ENCODE peak calls at places on chromosomes 6 and 20, in nine cellular contexts. A, P, B, F, U, G, D, Y and K are unnamed samples.

GRCh38 chr6:129032602-129033001 is 149.7 kb downstream of the LAMA2 start:
- DNase-seq in U (no peak), A (no peak), Y (no peak), B (no peak), G (no peak), D (no peak), P (no peak), F (no peak), K (no peak)

GRCh38 chr6:116764557-116764960 is 960 bp downstream of the FAM162B start:
- DNase-seq in F (peak; percentile 26), G (peak; percentile 9), A (no peak), U (no peak), D (no peak), Y (no peak), B (no peak), P (no peak), K (no peak)

GRCh38 chr20:38132156-38132909 is 32.7 kb downstream of the TGM2 start:
- DNase-seq in B (no peak), G (no peak), F (peak; percentile 22), D (no peak), Y (no peak), A (no peak), P (peak; percentile 34), U (no peak), K (no peak)

GRCh38 chr6:2448826-2449571 is 203.6 kb upstream of the GMDS start:
- DNase-seq in U (peak; percentile 62), A (peak; percentile 72), G (peak; percentile 89), Y (peak; percentile 61), B (no peak), D (peak; percentile 50), F (no peak), P (peak; percentile 59), K (peak; percentile 74)

GRCh38 chr6:35093118-35093445 is 48.1 kb downstream of the TCP11 start:
- DNase-seq in D (no peak), A (no peak), B (no peak), F (no peak), Y (no peak), P (no peak), U (no peak), G (peak; percentile 8), K (no peak)

GRCh38 chr6:13769034-13769654 is 45.2 kb downstream of the MCUR1 start:
- DNase-seq in F (no peak), A (no peak), G (no peak), U (no peak), P (no peak), D (no peak), B (no peak), Y (no peak), K (no peak)

GRCh38 chr6:168097221-168097620 is 18.2 kb upstream of the FRMD1 start:
- DNase-seq in Y (no peak), F (peak; percentile 25), G (no peak), U (no peak), A (no peak), P (no peak), D (no peak), B (no peak), K (no peak)

GRCh38 chr6:16836186-16836981 is 75.1 kb upstream of the ATXN1 start:
- DNase-seq in P (no peak), D (no peak), G (peak; percentile 26), U (no peak), A (no peak), F (no peak), Y (no peak), B (no peak), K (no peak)

GRCh38 chr6:108435391-108435790 is 125.3 kb upstream of the FOXO3 start:
- DNase-seq in Y (no peak), B (no peak), D (no peak), P (no peak), U (no peak), F (no peak), G (no peak), A (no peak), K (no peak)

GRCh38 chr20:4488407-4489339 is 233.0 kb upstream of the PRND start:
- DNase-seq in B (no peak), D (no peak), Y (no peak), F (no peak), P (no peak), U (peak; percentile 67), G (peak; percentile 85), A (no peak), K (no peak)

GRCh38 chr6:21098744-21099143 is 494.8 kb upstream of the SOX4 start:
- DNase-seq in G (no peak), A (no peak), F (no peak), B (no peak), U (no peak), D (no peak), P (no peak), Y (no peak), K (no peak)

GRCh38 chr6:164048840-164049239 is 634.3 kb downstream of the QKI start:
- DNase-seq in P (no peak), F (no peak), D (no peak), U (peak; percentile 54), Y (no peak), B (no peak), A (no peak), G (no peak), K (no peak)

DNA sequence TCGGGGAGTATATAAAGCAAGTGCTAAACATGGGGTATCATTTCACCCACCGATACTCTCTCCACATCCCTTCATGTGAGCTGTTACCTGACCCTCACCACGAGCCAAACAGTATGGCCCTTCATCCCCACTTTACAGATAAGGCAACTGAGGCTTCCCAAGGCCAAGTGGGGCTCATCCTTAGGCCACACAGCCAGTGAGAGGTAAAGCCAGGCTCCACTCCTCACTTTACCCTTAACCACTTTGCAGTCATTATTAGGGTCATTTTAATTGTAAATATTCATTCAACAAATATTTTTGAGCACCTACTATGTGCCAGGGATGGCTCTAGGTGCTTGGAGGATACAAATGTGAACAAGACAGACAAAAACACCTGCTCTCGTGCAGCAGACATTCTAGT is 7.0 kb downstream of the SIRPA start:
- DNase-seq in F (no peak), G (no peak), U (no peak), Y (no peak), P (no peak), B (no peak), A (no peak), D (no peak), K (no peak)
- H3K4me1 ChIP-seq in F (peaks cover 25% of the 10 kb centered on the region), G (peaks cover 11% of the 10 kb centered on the region), U (peaks cover 5% of the 10 kb centered on the region), Y (no peaks in the 10 kb centered on the region), P (no peaks in the 10 kb centered on the region), B (peaks cover 35% of the 10 kb centered on the region), A (peaks cover 30% of the 10 kb centered on the region), D (no peaks in the 10 kb centered on the region), K (no peaks in the 10 kb centered on the region)

DNA sequence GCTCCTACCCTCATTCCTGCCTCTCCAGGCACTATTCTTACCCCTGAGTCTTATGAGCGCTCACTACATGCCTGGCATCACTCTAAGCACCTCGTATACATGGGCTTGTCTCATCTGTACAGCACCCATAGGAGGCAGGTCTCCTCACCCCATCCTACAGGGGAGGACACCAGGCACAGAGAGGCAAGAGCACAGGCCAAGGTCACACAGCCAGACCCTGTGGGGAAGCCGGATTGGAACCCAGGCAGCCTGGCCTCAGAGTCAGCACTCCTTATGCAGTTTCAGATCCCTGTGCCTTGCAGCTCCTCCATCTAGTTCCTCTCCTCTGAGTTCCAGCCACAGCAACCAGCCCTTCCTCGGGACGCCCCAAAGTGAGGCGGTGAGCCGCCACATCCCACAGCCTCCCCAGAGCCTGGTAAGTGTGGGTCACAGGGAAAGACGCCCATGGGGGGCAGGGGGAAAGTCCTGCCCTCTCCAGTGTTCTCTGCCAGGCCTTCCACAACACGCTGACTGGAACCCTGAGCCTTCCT is 103.3 kb downstream of the NFATC2 start:
- DNase-seq in B (no peak), U (no peak), G (no peak), P (no peak), F (no peak), Y (no peak), D (no peak), A (no peak), K (no peak)
- H3K4me1 ChIP-seq in B (no peaks in the 10 kb centered on the region), U (no peaks in the 10 kb centered on the region), G (peaks cover 2% of the 10 kb centered on the region), P (peaks cover 17% of the 10 kb centered on the region), F (no peaks in the 10 kb centered on the region), Y (no peaks in the 10 kb centered on the region), D (no peaks in the 10 kb centered on the region), A (peaks cover 6% of the 10 kb centered on the region), K (no peaks in the 10 kb centered on the region)

GRCh38 chr6:14880717-14881116 is 365.2 kb upstream of the JARID2 start:
- DNase-seq in D (no peak), P (no peak), F (no peak), G (no peak), B (no peak), Y (no peak), U (no peak), A (no peak), K (no peak)

GRCh38 chr6:14883921-14884320 is 361.9 kb upstream of the JARID2 start:
- DNase-seq in B (no peak), P (no peak), A (no peak), Y (no peak), F (no peak), G (peak; percentile 64), D (no peak), U (peak; percentile 12), K (no peak)

GRCh38 chr6:14882394-14883073 is 363.3 kb upstream of the JARID2 start:
- DNase-seq in D (no peak), Y (no peak), A (no peak), F (peak; percentile 50), B (no peak), G (peak; percentile 46), P (peak; percentile 47), U (no peak), K (no peak)

GRCh38 chr6:14880052-14880451 is 365.8 kb upstream of the JARID2 start:
- DNase-seq in Y (no peak), B (no peak), A (no peak), D (no peak), P (no peak), G (no peak), F (peak; percentile 40), U (no peak), K (no peak)

DNA sequence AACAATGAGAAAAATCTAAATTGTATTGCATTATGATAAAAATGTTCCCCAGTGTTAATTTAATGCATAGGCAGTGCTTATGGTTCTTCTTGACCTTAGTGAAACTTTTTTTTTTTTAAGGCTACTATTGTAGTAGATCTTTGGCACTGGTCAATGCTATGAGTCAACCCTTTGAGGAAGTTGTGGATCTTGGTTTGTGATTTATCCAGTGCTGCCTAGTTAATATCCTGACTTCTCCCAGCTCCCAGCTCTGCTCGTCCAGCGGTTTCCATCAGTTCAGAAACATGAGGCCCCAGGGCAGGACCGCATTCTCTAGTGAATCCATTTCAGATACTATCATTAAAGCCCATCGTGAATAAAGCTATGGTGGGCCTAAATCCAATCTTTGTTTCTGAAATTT is 364.5 kb upstream of the JARID2 start:
- DNase-seq in B (no peak), A (no peak), F (no peak), G (peak; percentile 87), P (peak; percentile 78), D (no peak), Y (no peak), U (peak; percentile 82), K (peak; percentile 60)
- H3K4me1 ChIP-seq in B (peaks cover 22% of the 10 kb centered on the region), A (no peaks in the 10 kb centered on the region), F (peaks cover 69% of the 10 kb centered on the region), G (peaks cover 28% of the 10 kb centered on the region), P (peaks cover 48% of the 10 kb centered on the region), D (no peaks in the 10 kb centered on the region), Y (no peaks in the 10 kb centered on the region), U (peaks cover 40% of the 10 kb centered on the region), K (peaks cover 2% of the 10 kb centered on the region)

DNA sequence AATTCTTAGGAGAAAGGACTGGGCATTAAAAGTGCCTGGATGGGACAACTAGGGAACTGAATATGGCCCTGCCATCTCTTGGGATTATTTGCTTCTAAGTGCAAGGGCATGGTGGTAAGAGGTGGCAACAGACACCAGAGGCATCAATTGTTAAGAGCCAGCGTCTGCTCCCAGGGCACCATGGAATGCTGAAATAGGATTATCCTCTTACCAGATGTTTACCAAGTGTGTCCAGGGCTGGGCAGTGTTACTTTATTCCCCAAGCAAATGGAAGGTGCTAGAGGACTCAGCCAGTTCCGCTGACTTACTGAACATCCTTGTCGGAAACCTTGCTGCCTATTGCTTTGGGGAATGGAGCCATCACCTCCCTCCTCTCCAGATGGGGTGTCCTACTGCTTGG is 273.6 kb upstream of the SUPT3H start:
- DNase-seq in U (no peak), B (no peak), Y (no peak), F (no peak), D (no peak), G (no peak), P (no peak), A (no peak), K (no peak)
- H3K4me1 ChIP-seq in U (peaks cover 48% of the 10 kb centered on the region), B (no peaks in the 10 kb centered on the region), Y (no peaks in the 10 kb centered on the region), F (no peaks in the 10 kb centered on the region), D (peaks cover 11% of the 10 kb centered on the region), G (peaks cover 25% of the 10 kb centered on the region), P (peaks cover 51% of the 10 kb centered on the region), A (no peaks in the 10 kb centered on the region), K (no peaks in the 10 kb centered on the region)